ENCODE peak calls at places on chromosomes 13 and 19, in ten cellular contexts. One of them, this sample, is unnamed.
A peak's percentile ranks its signal among the peaks of the same experiment; 100 is the strongest.

GRCh38 chr19:48249502-48250014 is 6.2 kb downstream of the CARD8 start:
- DNase-seq in central memory CD8-positive, alpha-beta T cell: peak; percentile 55
- DNase-seq in adipocyte: no peak
- DNase-seq in foreskin keratinocyte: no peak
- DNase-seq in NCI-H1417: no peak
- DNase-seq in dermis microvascular lymphatic vessel endothelial cell: peak; percentile 98
- DNase-seq in heart left ventricle: peak; percentile 65
- DNase-seq in RWPE1: no peak
- DNase-seq in smooth muscle cell of the brain vasculature: no peak
- DNase-seq in stimulated activated naive CD4-positive, alpha-beta T cell: peak; percentile 49
- DNase-seq in this sample: peak; percentile 94

GRCh38 chr19:5903054-5903501 is 512 bp downstream of the NDUFA11 start:
- DNase-seq in central memory CD8-positive, alpha-beta T cell: no peak
- DNase-seq in adipocyte: peak; percentile 74
- DNase-seq in foreskin keratinocyte: no peak
- DNase-seq in NCI-H1417: no peak
- DNase-seq in dermis microvascular lymphatic vessel endothelial cell: peak; percentile 36
- DNase-seq in heart left ventricle: no peak
- DNase-seq in RWPE1: peak; percentile 39
- DNase-seq in smooth muscle cell of the brain vasculature: no peak
- DNase-seq in stimulated activated naive CD4-positive, alpha-beta T cell: no peak
- DNase-seq in this sample: no peak

GRCh38 chr19:28334419-28334818 is 878.5 kb downstream of the UQCRFS1 start:
- DNase-seq in central memory CD8-positive, alpha-beta T cell: no peak
- DNase-seq in adipocyte: no peak
- DNase-seq in foreskin keratinocyte: no peak
- DNase-seq in NCI-H1417: no peak
- DNase-seq in dermis microvascular lymphatic vessel endothelial cell: no peak
- DNase-seq in heart left ventricle: no peak
- DNase-seq in RWPE1: no peak
- DNase-seq in smooth muscle cell of the brain vasculature: no peak
- DNase-seq in stimulated activated naive CD4-positive, alpha-beta T cell: no peak
- DNase-seq in this sample: no peak

GRCh38 chr19:334296-335071 is 10.1 kb downstream of the MIER2 start:
- DNase-seq in central memory CD8-positive, alpha-beta T cell: no peak
- DNase-seq in adipocyte: no peak
- DNase-seq in foreskin keratinocyte: no peak
- DNase-seq in NCI-H1417: no peak
- DNase-seq in dermis microvascular lymphatic vessel endothelial cell: no peak
- DNase-seq in heart left ventricle: no peak
- DNase-seq in RWPE1: no peak
- DNase-seq in smooth muscle cell of the brain vasculature: no peak
- DNase-seq in stimulated activated naive CD4-positive, alpha-beta T cell: no peak
- DNase-seq in this sample: no peak

GRCh38 chr19:13579388-13580060 is 73.2 kb upstream of the CACNA1A start:
- DNase-seq in central memory CD8-positive, alpha-beta T cell: no peak
- DNase-seq in adipocyte: peak; percentile 4
- DNase-seq in foreskin keratinocyte: no peak
- DNase-seq in NCI-H1417: no peak
- DNase-seq in dermis microvascular lymphatic vessel endothelial cell: no peak
- DNase-seq in heart left ventricle: no peak
- DNase-seq in RWPE1: no peak
- DNase-seq in smooth muscle cell of the brain vasculature: no peak
- DNase-seq in stimulated activated naive CD4-positive, alpha-beta T cell: no peak
- DNase-seq in this sample: no peak

GRCh38 chr13:106612688-106613087 is 44.8 kb upstream of the ARGLU1 start:
- DNase-seq in central memory CD8-positive, alpha-beta T cell: no peak
- DNase-seq in adipocyte: peak; percentile 43
- DNase-seq in foreskin keratinocyte: no peak
- DNase-seq in NCI-H1417: no peak
- DNase-seq in dermis microvascular lymphatic vessel endothelial cell: no peak
- DNase-seq in heart left ventricle: peak; percentile 41
- DNase-seq in RWPE1: no peak
- DNase-seq in smooth muscle cell of the brain vasculature: no peak
- DNase-seq in stimulated activated naive CD4-positive, alpha-beta T cell: no peak
- DNase-seq in this sample: no peak

GRCh38 chr13:25948910-25949309 is 102.9 kb downstream of the SHISA2 start:
- DNase-seq in central memory CD8-positive, alpha-beta T cell: no peak
- DNase-seq in adipocyte: no peak
- DNase-seq in foreskin keratinocyte: peak; percentile 15
- DNase-seq in NCI-H1417: no peak
- DNase-seq in dermis microvascular lymphatic vessel endothelial cell: no peak
- DNase-seq in heart left ventricle: no peak
- DNase-seq in RWPE1: no peak
- DNase-seq in smooth muscle cell of the brain vasculature: no peak
- DNase-seq in stimulated activated naive CD4-positive, alpha-beta T cell: no peak
- DNase-seq in this sample: no peak

GRCh38 chr19:33814181-33815165 is 17.8 kb downstream of the KCTD15 start:
- DNase-seq in central memory CD8-positive, alpha-beta T cell: no peak
- DNase-seq in adipocyte: no peak
- DNase-seq in foreskin keratinocyte: no peak
- DNase-seq in NCI-H1417: no peak
- DNase-seq in dermis microvascular lymphatic vessel endothelial cell: no peak
- DNase-seq in heart left ventricle: peak; percentile 4
- DNase-seq in RWPE1: no peak
- DNase-seq in smooth muscle cell of the brain vasculature: no peak
- DNase-seq in stimulated activated naive CD4-positive, alpha-beta T cell: no peak
- DNase-seq in this sample: no peak

GRCh38 chr19:13859361-13859880 is 17.5 kb upstream of the NANOS3 start:
- DNase-seq in central memory CD8-positive, alpha-beta T cell: no peak
- DNase-seq in adipocyte: no peak
- DNase-seq in foreskin keratinocyte: no peak
- DNase-seq in NCI-H1417: no peak
- DNase-seq in dermis microvascular lymphatic vessel endothelial cell: peak; percentile 71
- DNase-seq in heart left ventricle: no peak
- DNase-seq in RWPE1: no peak
- DNase-seq in smooth muscle cell of the brain vasculature: no peak
- DNase-seq in stimulated activated naive CD4-positive, alpha-beta T cell: no peak
- DNase-seq in this sample: no peak

GRCh38 chr13:36297600-36298338 is at the start of gene CCDC169:
- DNase-seq in central memory CD8-positive, alpha-beta T cell: no peak
- DNase-seq in adipocyte: peak; percentile 93
- DNase-seq in foreskin keratinocyte: no peak
- DNase-seq in NCI-H1417: peak; percentile 43
- DNase-seq in dermis microvascular lymphatic vessel endothelial cell: peak; percentile 64
- DNase-seq in heart left ventricle: peak; percentile 82
- DNase-seq in RWPE1: peak; percentile 77
- DNase-seq in smooth muscle cell of the brain vasculature: no peak
- DNase-seq in stimulated activated naive CD4-positive, alpha-beta T cell: peak; percentile 32
- DNase-seq in this sample: no peak

GRCh38 chr19:16382775-16383543 is 58.3 kb downstream of the KLF2 start:
- DNase-seq in central memory CD8-positive, alpha-beta T cell: peak; percentile 68
- DNase-seq in adipocyte: peak; percentile 91
- DNase-seq in foreskin keratinocyte: no peak
- DNase-seq in NCI-H1417: peak; percentile 27
- DNase-seq in dermis microvascular lymphatic vessel endothelial cell: peak; percentile 88
- DNase-seq in heart left ventricle: peak; percentile 90
- DNase-seq in RWPE1: peak; percentile 72
- DNase-seq in smooth muscle cell of the brain vasculature: peak; percentile 77
- DNase-seq in stimulated activated naive CD4-positive, alpha-beta T cell: peak; percentile 63
- DNase-seq in this sample: peak; percentile 60

GRCh38 chr13:97858161-97858560 is 95.3 kb upstream of the IPO5 start:
- DNase-seq in central memory CD8-positive, alpha-beta T cell: no peak
- DNase-seq in adipocyte: no peak
- DNase-seq in foreskin keratinocyte: no peak
- DNase-seq in NCI-H1417: no peak
- DNase-seq in dermis microvascular lymphatic vessel endothelial cell: no peak
- DNase-seq in heart left ventricle: no peak
- DNase-seq in RWPE1: no peak
- DNase-seq in smooth muscle cell of the brain vasculature: no peak
- DNase-seq in stimulated activated naive CD4-positive, alpha-beta T cell: no peak
- DNase-seq in this sample: no peak

GRCh38 chr13:24127116-24127631 is 33.3 kb upstream of the SPATA13 start:
- DNase-seq in central memory CD8-positive, alpha-beta T cell: no peak
- DNase-seq in adipocyte: peak; percentile 32
- DNase-seq in foreskin keratinocyte: no peak
- DNase-seq in NCI-H1417: no peak
- DNase-seq in dermis microvascular lymphatic vessel endothelial cell: no peak
- DNase-seq in heart left ventricle: no peak
- DNase-seq in RWPE1: no peak
- DNase-seq in smooth muscle cell of the brain vasculature: peak; percentile 31
- DNase-seq in stimulated activated naive CD4-positive, alpha-beta T cell: no peak
- DNase-seq in this sample: no peak

GRCh38 chr19:46902402-46902766 is 41.6 kb downstream of the ARHGAP35 start:
- DNase-seq in central memory CD8-positive, alpha-beta T cell: no peak
- DNase-seq in adipocyte: no peak
- DNase-seq in foreskin keratinocyte: peak; percentile 93
- DNase-seq in NCI-H1417: no peak
- DNase-seq in dermis microvascular lymphatic vessel endothelial cell: no peak
- DNase-seq in heart left ventricle: no peak
- DNase-seq in RWPE1: peak; percentile 81
- DNase-seq in smooth muscle cell of the brain vasculature: no peak
- DNase-seq in stimulated activated naive CD4-positive, alpha-beta T cell: no peak
- DNase-seq in this sample: no peak

GRCh38 chr19:54114340-54114826 is 1.1 kb downstream of the TFPT start:
- DNase-seq in central memory CD8-positive, alpha-beta T cell: peak; percentile 41
- DNase-seq in adipocyte: peak; percentile 12
- DNase-seq in foreskin keratinocyte: no peak
- DNase-seq in NCI-H1417: no peak
- DNase-seq in dermis microvascular lymphatic vessel endothelial cell: peak; percentile 73
- DNase-seq in heart left ventricle: peak; percentile 50
- DNase-seq in RWPE1: no peak
- DNase-seq in smooth muscle cell of the brain vasculature: no peak
- DNase-seq in stimulated activated naive CD4-positive, alpha-beta T cell: no peak
- DNase-seq in this sample: no peak

GRCh38 chr13:99226493-99226892 is 25.8 kb downstream of the UBAC2 start:
- DNase-seq in central memory CD8-positive, alpha-beta T cell: no peak
- DNase-seq in adipocyte: no peak
- DNase-seq in foreskin keratinocyte: no peak
- DNase-seq in NCI-H1417: no peak
- DNase-seq in dermis microvascular lymphatic vessel endothelial cell: no peak
- DNase-seq in heart left ventricle: no peak
- DNase-seq in RWPE1: no peak
- DNase-seq in smooth muscle cell of the brain vasculature: no peak
- DNase-seq in stimulated activated naive CD4-positive, alpha-beta T cell: no peak
- DNase-seq in this sample: no peak

GRCh38 chr13:49310251-49310650 is 62.5 kb downstream of the CDADC1 start:
- DNase-seq in central memory CD8-positive, alpha-beta T cell: no peak
- DNase-seq in adipocyte: no peak
- DNase-seq in foreskin keratinocyte: no peak
- DNase-seq in NCI-H1417: no peak
- DNase-seq in dermis microvascular lymphatic vessel endothelial cell: no peak
- DNase-seq in heart left ventricle: no peak
- DNase-seq in RWPE1: no peak
- DNase-seq in smooth muscle cell of the brain vasculature: no peak
- DNase-seq in stimulated activated naive CD4-positive, alpha-beta T cell: no peak
- DNase-seq in this sample: no peak

GRCh38 chr13:41130356-41130755 is 2.2 kb downstream of the KBTBD6 start:
- DNase-seq in central memory CD8-positive, alpha-beta T cell: no peak
- DNase-seq in adipocyte: peak; percentile 15
- DNase-seq in foreskin keratinocyte: no peak
- DNase-seq in NCI-H1417: no peak
- DNase-seq in dermis microvascular lymphatic vessel endothelial cell: no peak
- DNase-seq in heart left ventricle: no peak
- DNase-seq in RWPE1: no peak
- DNase-seq in smooth muscle cell of the brain vasculature: no peak
- DNase-seq in stimulated activated naive CD4-positive, alpha-beta T cell: no peak
- DNase-seq in this sample: no peak

This sample was measured in pulmonary artery endothelial cell.